ENCODE peak calls at places on chromosome 3, in eight cellular contexts. Y, E, K, V, C, U, L and M are unnamed samples. For H3K27me3, the result is how much of the 10 kb centered on the place peaks cover.

GRCh38 chr3:172569128-172570008 is 46.1 kb upstream of the TNFSF10 start:
- DNase-seq in Y (no peak), V (no peak), E (no peak), C (no peak), U (peak), K (no peak), L (no peak), M (no peak)

GRCh38 chr3:119255214-119255613 is 14.5 kb upstream of the B4GALT4 start:
- DNase-seq in V (no peak), C (no peak), Y (no peak), E (no peak), K (no peak), L (no peak), U (no peak), M (no peak)

GRCh38 chr3:132326251-132326650 is 9.0 kb downstream of the ACP3 start:
- DNase-seq in K (no peak), Y (no peak), C (no peak), V (no peak), E (no peak), L (no peak), U (no peak), M (no peak)

GRCh38 chr3:3765661-3766060 is 33.6 kb upstream of the LRRN1 start:
- DNase-seq in C (no peak), L (no peak), V (no peak), E (no peak), K (no peak), Y (no peak), U (no peak), M (no peak)

GRCh38 chr3:115790759-115791158 is 167.4 kb downstream of the GAP43 start:
- DNase-seq in L (no peak), K (no peak), Y (peak), C (no peak), E (peak), U (peak), V (no peak), M (peak)

GRCh38 chr3:31132132-31132769 is 237.8 kb upstream of the GADL1 start:
- DNase-seq in E (peak), U (peak), V (no peak), C (no peak), Y (peak), K (peak), L (no peak), M (no peak)

GRCh38 chr3:23763040-23763477 is 42.7 kb upstream of the UBE2E1 start:
- DNase-seq in E (no peak), Y (peak), U (peak), K (no peak), L (peak), C (no peak), V (no peak), M (peak)

GRCh38 chr3:59663076-59663850 is 613.4 kb upstream of the CFAP20DC start:
- DNase-seq in U (no peak), L (no peak), V (no peak), K (no peak), Y (no peak), E (no peak), C (no peak), M (no peak)

GRCh38 chr3:56855856-56856538 is 54.2 kb upstream of the ARHGEF3 start:
- DNase-seq in C (no peak), U (peak), K (no peak), V (no peak), Y (peak), L (peak), E (peak), M (no peak)

GRCh38 chr3:128278761-128279593 is 125.7 kb downstream of the EEFSEC start:
- DNase-seq in K (no peak), E (no peak), V (no peak), L (no peak), U (peak), Y (peak), C (peak), M (peak)

GRCh38 chr3:182947892-182948291 is 32.4 kb downstream of the DCUN1D1 start:
- DNase-seq in E (peak), L (no peak), K (no peak), U (no peak), V (no peak), Y (no peak), C (no peak), M (no peak)

GRCh38 chr3:119944091-119944490 is 150.2 kb downstream of the GSK3B start:
- DNase-seq in K (no peak), U (no peak), V (no peak), E (no peak), Y (no peak), C (no peak), L (peak), M (no peak)

GRCh38 chr3:36911990-36912804 is 32.7 kb downstream of the TRANK1 start:
- DNase-seq in K (peak), Y (peak), V (no peak), E (peak), U (peak), L (peak), C (no peak), M (no peak)

GRCh38 chr3:157248590-157249425 is 88.9 kb upstream of the CCNL1 start:
- DNase-seq in Y (peak), C (no peak), K (no peak), U (peak), E (peak), L (no peak), V (no peak), M (peak)

GRCh38 chr3:152280539-152280938 is 11.8 kb downstream of the MBNL1 start:
- DNase-seq in V (no peak), L (no peak), C (no peak), Y (no peak), E (no peak), U (no peak), K (no peak), M (no peak)

GRCh38 chr3:156605686-156606605 is 51.0 kb upstream of the SSR3 start:
- DNase-seq in K (no peak), Y (peak), U (peak), C (peak), E (peak), V (peak), L (peak), M (peak)

GRCh38 chr3:116777181-116777840 is 67.7 kb downstream of the TUSC7 start:
- DNase-seq in C (no peak), E (no peak), K (no peak), Y (peak), V (no peak), L (no peak), U (no peak), M (no peak)

GRCh38 chr3:171229173-171229572 is 202.7 kb upstream of the SLC2A2 start:
- DNase-seq in U (no peak), L (no peak), Y (no peak), V (no peak), C (no peak), K (no peak), E (no peak), M (no peak)

GRCh38 chr3:67943546-67943945 is 289.1 kb upstream of the SUCLG2 start:
- DNase-seq in V (no peak), C (no peak), K (no peak), Y (no peak), U (no peak), L (no peak), E (no peak), M (no peak)

GRCh38 chr3:129768728-129769127 is 124.8 kb downstream of the TMCC1 start:
- DNase-seq in E (peak), K (no peak), U (no peak), L (no peak), V (no peak), Y (no peak), C (no peak), M (no peak)

GRCh38 chr3:142577701-142578308 is 728 bp downstream of the ATR start:
- DNase-seq in C (no peak), K (peak), U (peak), V (no peak), Y (peak), E (no peak), L (no peak), M (no peak)

GRCh38 chr3:71780430-71780829 is 4.5 kb downstream of the PROK2 start:
- DNase-seq in U (no peak), V (no peak), Y (no peak), L (no peak), K (no peak), E (no peak), C (no peak), M (no peak)

GRCh38 chr3:53821631-53822068 is 24.6 kb downstream of the CHDH start:
- DNase-seq in C (no peak), K (no peak), U (no peak), E (no peak), Y (peak), L (no peak), V (no peak), M (no peak)

GRCh38 chr3:187641319-187641976 is 28.7 kb downstream of the SST start:
- DNase-seq in U (no peak), L (no peak), K (no peak), E (no peak), Y (no peak), C (no peak), V (no peak), M (no peak)

GRCh38 chr3:177615015-177615414 is 417.7 kb upstream of the TBL1XR1 start:
- DNase-seq in Y (peak), E (peak), L (no peak), V (no peak), K (no peak), C (peak), U (peak), M (peak)

GRCh38 chr3:191388823-191389222 is 58.5 kb upstream of the UTS2B start:
- DNase-seq in E (no peak), C (no peak), U (peak), L (no peak), K (no peak), V (no peak), Y (peak), M (no peak)

GRCh38 chr3:184237772-184238171 is 8.4 kb downstream of the VWA5B2 start:
- DNase-seq in Y (no peak), U (no peak), E (no peak), V (no peak), K (no peak), L (no peak), C (no peak), M (no peak)

GRCh38 chr3:184236033-184236410 is 6.6 kb downstream of the VWA5B2 start:
- DNase-seq in V (no peak), Y (no peak), C (no peak), U (no peak), E (no peak), K (no peak), L (no peak), M (no peak)

GRCh38 chr3:184236636-184237035 is 7.3 kb downstream of the VWA5B2 start:
- DNase-seq in K (no peak), U (no peak), E (no peak), V (no peak), Y (no peak), C (no peak), L (no peak), M (no peak)

GRCh38 chr3:184238246-184238818 is 8.9 kb downstream of the VWA5B2 start:
- DNase-seq in K (no peak), Y (no peak), C (no peak), U (no peak), V (no peak), L (no peak), E (no peak), M (no peak)

GRCh38 chr3:184237211-184237610 is 7.8 kb downstream of the VWA5B2 start:
- DNase-seq in U (no peak), Y (no peak), V (no peak), L (no peak), K (no peak), C (no peak), E (no peak), M (no peak)
- H3K27me3 ChIP-seq in U (under half), Y (under half), V (under half), L (under half), K (under half), C (under half), E (under half), M (under half)

DNA sequence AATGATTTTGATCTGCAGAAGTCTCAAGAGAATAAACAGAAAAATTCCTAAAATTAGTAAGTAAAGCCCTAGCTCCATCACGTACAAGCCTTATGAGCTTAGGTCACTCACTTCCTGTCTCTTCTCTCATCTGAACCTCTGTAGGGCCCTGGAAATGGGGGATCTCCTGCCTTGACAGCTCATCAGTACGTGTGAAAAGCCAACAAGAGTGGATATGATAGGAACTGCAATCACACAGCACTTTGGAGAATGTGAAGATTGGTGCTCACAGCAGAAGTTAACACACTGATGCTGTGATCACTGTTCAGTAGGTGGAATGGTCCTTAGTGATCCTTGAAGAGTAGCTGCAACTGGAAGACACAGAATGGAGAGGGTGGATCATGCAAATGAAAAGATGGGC is 27.8 kb upstream of the ALDH1L1 start:
- DNase-seq in K (no peak), L (no peak), E (no peak), U (no peak), Y (no peak), C (no peak), V (no peak), M (no peak)
- H3K4me3 ChIP-seq in K (no peak), L (no peak), E (no peak), U (peak), Y (no peak), C (no peak), V (no peak), M (no peak)

GRCh38 chr3:87792532-87793321 is 266.1 kb downstream of the CGGBP1 start:
- DNase-seq in Y (peak), V (no peak), L (no peak), E (peak), K (no peak), C (no peak), U (peak), M (no peak)

GRCh38 chr3:87791248-87792027 is 267.4 kb downstream of the CGGBP1 start:
- DNase-seq in L (no peak), E (no peak), Y (no peak), V (no peak), U (no peak), K (no peak), C (no peak), M (no peak)

GRCh38 chr3:87788516-87788915 is 270.3 kb downstream of the CGGBP1 start:
- DNase-seq in K (no peak), E (no peak), L (no peak), Y (no peak), V (no peak), U (no peak), C (no peak), M (no peak)

GRCh38 chr3:87793322-87793877 is 265.4 kb downstream of the CGGBP1 start:
- DNase-seq in U (no peak), E (no peak), K (no peak), L (no peak), C (no peak), V (no peak), Y (no peak), M (no peak)

DNA sequence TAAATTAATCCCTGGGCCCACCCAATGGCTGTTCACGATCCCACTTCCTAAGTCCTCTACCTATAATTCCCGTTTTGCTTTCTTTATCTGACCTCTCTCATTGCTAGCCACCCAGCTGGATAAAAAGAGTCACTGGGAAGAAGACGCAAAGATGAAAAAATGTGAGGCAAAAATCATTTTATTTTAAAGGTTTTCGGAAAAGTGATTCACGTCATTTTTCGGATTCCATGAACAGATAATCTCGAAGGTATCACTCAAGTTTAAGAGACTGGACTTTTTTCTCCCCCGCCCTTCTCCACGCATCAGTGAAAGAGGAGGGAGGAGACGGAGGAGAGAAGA is 266.6 kb downstream of the CGGBP1 start:
- DNase-seq in C (no peak), Y (no peak), U (no peak), K (no peak), L (no peak), E (no peak), V (no peak), M (no peak)
- H3K27me3 ChIP-seq in C (under half), Y (under half), U (under half), K (under half), L (under half), E (under half), V (under half), M (under half)

GRCh38 chr3:114115151-114115550 is 58.6 kb downstream of the QTRT2 start:
- DNase-seq in C (no peak), E (no peak), V (no peak), L (no peak), K (no peak), Y (no peak), U (no peak), M (no peak)

GRCh38 chr3:114121996-114122709 is 56.7 kb downstream of the DRD3 start:
- DNase-seq in Y (peak), K (no peak), C (no peak), L (no peak), U (peak), V (no peak), E (no peak), M (no peak)

GRCh38 chr3:114119776-114120175 is 59.1 kb downstream of the DRD3 start:
- DNase-seq in Y (no peak), C (no peak), L (no peak), V (no peak), U (no peak), K (no peak), E (no peak), M (no peak)

DNA sequence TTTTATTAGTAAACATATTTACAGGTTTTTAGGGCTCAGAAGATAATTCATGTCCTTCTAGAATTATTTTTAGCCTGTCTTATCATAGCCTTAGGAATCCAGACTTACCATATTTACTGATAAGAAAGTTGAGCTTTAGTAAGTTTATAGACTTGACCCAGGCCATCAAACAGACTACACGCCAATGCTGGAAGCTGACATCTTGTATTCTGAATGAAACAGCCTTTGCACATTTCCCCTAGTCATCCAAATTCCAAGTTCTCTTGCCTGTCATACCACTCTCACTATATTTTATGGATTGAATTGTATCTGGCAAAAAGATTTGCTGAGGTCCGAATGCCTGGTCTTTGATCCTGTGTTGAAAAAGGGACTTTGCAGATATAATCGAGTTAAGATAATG is 58.6 kb downstream of the DRD3 start:
- DNase-seq in K (no peak), Y (no peak), U (no peak), V (no peak), C (no peak), E (no peak), L (no peak), M (no peak)
- H3K4me3 ChIP-seq in K (no peak), Y (no peak), U (no peak), V (no peak), C (no peak), E (no peak), L (no peak), M (no peak)